ENCODE peak calls at places on chromosomes 11 and 22, in eight cellular contexts. One of them, this sample, is unnamed.

GRCh38 chr11:113313601-113314000 is 782 bp upstream of the TTC12 start:
- DNase-seq in neural crest cell: no peak
- DNase-seq in psoas muscle: no peak
- DNase-seq in chondrocyte: no peak
- DNase-seq in GM06990: no peak
- DNase-seq in Caco-2: no peak
- DNase-seq in HFF-Myc: no peak
- DNase-seq in keratinocyte: no peak
- DNase-seq in this sample: no peak

GRCh38 chr11:127474735-127475134 is 474.2 kb upstream of the KIRREL3 start:
- DNase-seq in neural crest cell: no peak
- DNase-seq in psoas muscle: no peak
- DNase-seq in chondrocyte: no peak
- DNase-seq in GM06990: no peak
- DNase-seq in Caco-2: no peak
- DNase-seq in HFF-Myc: no peak
- DNase-seq in keratinocyte: no peak
- DNase-seq in this sample: no peak

GRCh38 chr11:70159612-70160570 is 43.2 kb upstream of the FADD start:
- DNase-seq in neural crest cell: no peak
- DNase-seq in psoas muscle: no peak
- DNase-seq in chondrocyte: no peak
- DNase-seq in GM06990: no peak
- DNase-seq in Caco-2: no peak
- DNase-seq in HFF-Myc: no peak
- DNase-seq in keratinocyte: peak
- DNase-seq in this sample: no peak

GRCh38 chr22:25081409-25081824 is 118.2 kb upstream of the CRYBB3 start:
- DNase-seq in neural crest cell: peak
- DNase-seq in psoas muscle: no peak
- DNase-seq in chondrocyte: no peak
- DNase-seq in GM06990: no peak
- DNase-seq in Caco-2: peak
- DNase-seq in HFF-Myc: no peak
- DNase-seq in keratinocyte: no peak
- DNase-seq in this sample: peak

GRCh38 chr11:10478574-10479550 is 23.8 kb downstream of the AMPD3 start:
- DNase-seq in neural crest cell: no peak
- DNase-seq in psoas muscle: no peak
- DNase-seq in chondrocyte: peak
- DNase-seq in GM06990: no peak
- DNase-seq in Caco-2: no peak
- DNase-seq in HFF-Myc: no peak
- DNase-seq in keratinocyte: no peak
- DNase-seq in this sample: no peak

GRCh38 chr22:20653012-20653794 is 120.7 kb upstream of the SERPIND1 start:
- DNase-seq in neural crest cell: no peak
- DNase-seq in psoas muscle: no peak
- DNase-seq in chondrocyte: no peak
- DNase-seq in GM06990: no peak
- DNase-seq in Caco-2: no peak
- DNase-seq in HFF-Myc: no peak
- DNase-seq in keratinocyte: no peak
- DNase-seq in this sample: no peak

GRCh38 chr11:16613401-16614381 is 124.8 kb upstream of the C11orf58 start:
- DNase-seq in neural crest cell: peak
- DNase-seq in psoas muscle: peak
- DNase-seq in chondrocyte: peak
- DNase-seq in GM06990: peak
- DNase-seq in Caco-2: peak
- DNase-seq in HFF-Myc: peak
- DNase-seq in keratinocyte: no peak
- DNase-seq in this sample: peak

GRCh38 chr11:131108780-131109179 is 192.5 kb upstream of the SNX19 start:
- DNase-seq in neural crest cell: no peak
- DNase-seq in psoas muscle: no peak
- DNase-seq in chondrocyte: no peak
- DNase-seq in GM06990: no peak
- DNase-seq in Caco-2: no peak
- DNase-seq in HFF-Myc: no peak
- DNase-seq in keratinocyte: no peak
- DNase-seq in this sample: no peak

GRCh38 chr11:3824714-3825472 is 15.9 kb downstream of the RHOG start:
- DNase-seq in neural crest cell: peak
- DNase-seq in psoas muscle: peak
- DNase-seq in chondrocyte: no peak
- DNase-seq in GM06990: peak
- DNase-seq in Caco-2: peak
- DNase-seq in HFF-Myc: no peak
- DNase-seq in keratinocyte: no peak
- DNase-seq in this sample: peak

GRCh38 chr11:47464479-47464878 is 15.5 kb upstream of the RAPSN start:
- DNase-seq in neural crest cell: no peak
- DNase-seq in psoas muscle: no peak
- DNase-seq in chondrocyte: no peak
- DNase-seq in GM06990: no peak
- DNase-seq in Caco-2: no peak
- DNase-seq in HFF-Myc: no peak
- DNase-seq in keratinocyte: no peak
- DNase-seq in this sample: no peak

GRCh38 chr11:92035488-92035887 is 189.1 kb upstream of the FAT3 start:
- DNase-seq in neural crest cell: no peak
- DNase-seq in psoas muscle: no peak
- DNase-seq in chondrocyte: no peak
- DNase-seq in GM06990: no peak
- DNase-seq in Caco-2: no peak
- DNase-seq in HFF-Myc: no peak
- DNase-seq in keratinocyte: no peak
- DNase-seq in this sample: no peak

GRCh38 chr11:8714622-8715225 is 32.1 kb downstream of the RPL27A start:
- DNase-seq in neural crest cell: no peak
- DNase-seq in psoas muscle: no peak
- DNase-seq in chondrocyte: no peak
- DNase-seq in GM06990: no peak
- DNase-seq in Caco-2: no peak
- DNase-seq in HFF-Myc: no peak
- DNase-seq in keratinocyte: no peak
- DNase-seq in this sample: no peak

GRCh38 chr11:27754035-27755017 is 54.1 kb upstream of the BDNF start:
- DNase-seq in neural crest cell: no peak
- DNase-seq in psoas muscle: no peak
- DNase-seq in chondrocyte: no peak
- DNase-seq in GM06990: peak
- DNase-seq in Caco-2: no peak
- DNase-seq in HFF-Myc: no peak
- DNase-seq in keratinocyte: no peak
- DNase-seq in this sample: no peak

GRCh38 chr11:73414977-73415492 is 38.8 kb downstream of the RELT start:
- DNase-seq in neural crest cell: no peak
- DNase-seq in psoas muscle: no peak
- DNase-seq in chondrocyte: no peak
- DNase-seq in GM06990: no peak
- DNase-seq in Caco-2: no peak
- DNase-seq in HFF-Myc: no peak
- DNase-seq in keratinocyte: no peak
- DNase-seq in this sample: peak

GRCh38 chr22:42747701-42748513 is 27.2 kb upstream of the A4GALT start:
- DNase-seq in neural crest cell: no peak
- DNase-seq in psoas muscle: no peak
- DNase-seq in chondrocyte: no peak
- DNase-seq in GM06990: no peak
- DNase-seq in Caco-2: no peak
- DNase-seq in HFF-Myc: no peak
- DNase-seq in keratinocyte: no peak
- DNase-seq in this sample: no peak

GRCh38 chr11:63764712-63765631 is 3.6 kb downstream of the ZFTA start:
- DNase-seq in neural crest cell: peak
- DNase-seq in psoas muscle: peak
- DNase-seq in chondrocyte: peak
- DNase-seq in GM06990: peak
- DNase-seq in Caco-2: peak
- DNase-seq in HFF-Myc: no peak
- DNase-seq in keratinocyte: no peak
- DNase-seq in this sample: no peak

GRCh38 chr11:78666675-78667129 is 92.0 kb upstream of the NARS2 start:
- DNase-seq in neural crest cell: no peak
- DNase-seq in psoas muscle: no peak
- DNase-seq in chondrocyte: no peak
- DNase-seq in GM06990: no peak
- DNase-seq in Caco-2: no peak
- DNase-seq in HFF-Myc: no peak
- DNase-seq in keratinocyte: no peak
- DNase-seq in this sample: no peak

GRCh38 chr11:124113890-124114289 is 1.4 kb upstream of the VWA5A start:
- DNase-seq in neural crest cell: no peak
- DNase-seq in psoas muscle: no peak
- DNase-seq in chondrocyte: no peak
- DNase-seq in GM06990: no peak
- DNase-seq in Caco-2: no peak
- DNase-seq in HFF-Myc: no peak
- DNase-seq in keratinocyte: no peak
- DNase-seq in this sample: no peak

GRCh38 chr11:124109377-124109776 is 5.9 kb upstream of the VWA5A start:
- DNase-seq in neural crest cell: no peak
- DNase-seq in psoas muscle: no peak
- DNase-seq in chondrocyte: no peak
- DNase-seq in GM06990: no peak
- DNase-seq in Caco-2: no peak
- DNase-seq in HFF-Myc: no peak
- DNase-seq in keratinocyte: no peak
- DNase-seq in this sample: no peak

GRCh38 chr11:124108158-124108557 is 7.1 kb upstream of the VWA5A start:
- DNase-seq in neural crest cell: no peak
- DNase-seq in psoas muscle: no peak
- DNase-seq in chondrocyte: no peak
- DNase-seq in GM06990: no peak
- DNase-seq in Caco-2: peak
- DNase-seq in HFF-Myc: no peak
- DNase-seq in keratinocyte: no peak
- DNase-seq in this sample: peak
- TF ChIP-seq CTCF in neural crest cell: peak
- TF ChIP-seq CTCF in psoas muscle: no peak
- TF ChIP-seq CTCF in chondrocyte: peak
- TF ChIP-seq CTCF in GM06990: peak
- TF ChIP-seq CTCF in Caco-2: peak
- TF ChIP-seq CTCF in HFF-Myc: peak
- TF ChIP-seq CTCF in keratinocyte: peak
- TF ChIP-seq CTCF in this sample: peak

DNA sequence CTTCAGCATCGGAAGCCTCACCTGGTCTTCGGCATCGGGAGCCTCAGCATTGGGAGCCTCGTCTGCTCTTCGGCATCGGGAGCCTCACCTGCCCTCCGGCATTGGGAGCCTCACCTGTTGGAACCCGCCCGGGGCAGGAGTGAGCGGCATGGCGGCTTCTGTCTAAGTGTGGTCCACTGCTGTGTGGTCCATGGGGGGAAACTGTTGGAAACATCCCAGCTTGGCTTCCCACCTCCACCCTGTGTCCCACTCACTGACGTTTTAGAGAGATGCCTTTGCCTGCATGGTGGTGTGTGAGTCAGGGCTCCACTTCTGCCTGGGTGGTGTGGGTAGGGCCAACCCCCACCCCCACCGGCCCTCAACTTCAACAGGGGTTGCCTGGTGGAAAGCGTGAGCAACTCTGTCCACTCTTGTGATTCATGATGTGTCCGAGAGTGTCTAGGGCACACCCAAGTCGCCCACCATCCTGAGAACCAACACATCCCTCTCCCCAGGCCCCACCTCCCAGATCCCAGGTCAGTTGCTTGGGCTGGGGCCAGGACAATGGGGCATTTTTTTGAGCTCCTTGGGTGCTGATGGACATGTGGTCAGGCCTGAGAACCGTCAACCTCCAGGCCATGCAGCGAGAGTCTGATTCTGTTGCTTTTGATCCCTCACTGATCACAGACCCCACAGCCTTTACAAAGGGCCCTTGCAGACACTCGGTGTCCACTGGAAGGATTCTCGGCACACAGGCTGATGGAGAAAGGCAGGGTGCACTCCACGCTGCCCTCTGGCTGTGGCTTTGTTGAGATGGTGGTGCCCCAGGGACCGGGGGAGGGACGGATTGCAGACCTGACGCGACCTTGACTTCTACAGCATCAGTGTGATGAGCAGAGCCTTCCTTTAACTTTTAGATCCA is 406.7 kb downstream of the TBC1D22A start:
- DNase-seq in neural crest cell: no peak
- DNase-seq in psoas muscle: peak
- DNase-seq in chondrocyte: peak
- DNase-seq in GM06990: peak
- DNase-seq in Caco-2: peak
- DNase-seq in HFF-Myc: no peak
- DNase-seq in keratinocyte: no peak
- DNase-seq in this sample: no peak
- TF ChIP-seq CTCF in neural crest cell: no peak
- TF ChIP-seq CTCF in psoas muscle: peak
- TF ChIP-seq CTCF in chondrocyte: peak
- TF ChIP-seq CTCF in GM06990: no peak
- TF ChIP-seq CTCF in Caco-2: peak
- TF ChIP-seq CTCF in HFF-Myc: peak
- TF ChIP-seq CTCF in keratinocyte: no peak
- TF ChIP-seq CTCF in this sample: no peak

DNA sequence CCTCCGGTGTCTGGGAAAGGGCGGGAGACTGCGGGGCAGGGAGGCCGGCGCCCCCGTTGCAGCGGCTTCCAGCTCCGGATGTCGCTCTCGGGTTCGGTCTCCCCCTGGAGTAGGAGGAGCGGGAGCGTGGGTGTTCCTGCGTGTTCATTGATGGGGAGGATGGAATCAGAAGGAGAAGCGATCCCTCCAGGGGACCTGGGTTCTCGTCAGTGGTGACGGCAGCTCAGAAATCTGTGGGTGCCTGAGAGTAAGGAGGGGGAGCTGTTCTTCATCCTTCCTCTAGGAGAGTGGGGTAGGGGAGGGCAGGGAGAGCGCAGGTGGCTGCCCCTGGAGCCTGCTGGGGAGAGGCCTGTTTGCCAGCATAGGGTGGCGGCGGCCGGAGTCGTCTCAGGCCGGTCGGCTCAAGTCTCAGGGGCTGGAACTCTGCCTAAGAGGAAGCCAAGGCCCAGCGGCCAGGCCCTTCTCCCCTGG is 1.1 kb downstream of the UBASH3B start:
- DNase-seq in neural crest cell: peak
- DNase-seq in psoas muscle: peak
- DNase-seq in chondrocyte: no peak
- DNase-seq in GM06990: peak
- DNase-seq in Caco-2: peak
- DNase-seq in HFF-Myc: no peak
- DNase-seq in keratinocyte: no peak
- DNase-seq in this sample: peak
- TF ChIP-seq CTCF in neural crest cell: no peak
- TF ChIP-seq CTCF in psoas muscle: no peak
- TF ChIP-seq CTCF in chondrocyte: no peak
- TF ChIP-seq CTCF in GM06990: no peak
- TF ChIP-seq CTCF in Caco-2: no peak
- TF ChIP-seq CTCF in HFF-Myc: no peak
- TF ChIP-seq CTCF in keratinocyte: no peak
- TF ChIP-seq CTCF in this sample: peak

DNA sequence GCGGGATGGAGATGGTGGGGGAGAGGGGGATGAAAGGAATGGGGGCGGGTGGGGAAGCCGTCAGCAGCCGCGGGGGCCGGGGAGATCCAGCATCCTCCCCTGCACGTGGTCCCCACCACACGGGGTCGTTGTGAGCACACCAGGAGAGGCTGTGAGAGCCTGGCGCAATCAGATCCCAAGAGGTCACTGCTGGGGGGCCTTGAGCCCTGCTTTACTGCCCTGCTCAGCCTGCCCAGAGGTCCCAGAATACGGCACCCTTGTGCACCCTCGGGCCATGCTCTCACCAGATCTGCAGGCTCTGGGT is 7.4 kb downstream of the CABP7 start:
- DNase-seq in neural crest cell: peak
- DNase-seq in psoas muscle: peak
- DNase-seq in chondrocyte: no peak
- DNase-seq in GM06990: no peak
- DNase-seq in Caco-2: peak
- DNase-seq in HFF-Myc: no peak
- DNase-seq in keratinocyte: no peak
- DNase-seq in this sample: peak
- TF ChIP-seq CTCF in neural crest cell: peak
- TF ChIP-seq CTCF in psoas muscle: peak
- TF ChIP-seq CTCF in chondrocyte: peak
- TF ChIP-seq CTCF in GM06990: peak
- TF ChIP-seq CTCF in Caco-2: peak
- TF ChIP-seq CTCF in HFF-Myc: peak
- TF ChIP-seq CTCF in keratinocyte: no peak
- TF ChIP-seq CTCF in this sample: peak